ENCODE peak calls at places on chromosomes 5 and 9, in nine cellular contexts. C is hepatocyte, A is fibroblast of pulmonary artery, E is BJ, M is psoas muscle, L is cardiac fibroblast, G is vagina, S is HL-60, W is dorsolateral prefrontal cortex. O is an unnamed sample.

GRCh38 chr5:14737309-14737708 is 72.8 kb downstream of the OTULIN start:
- DNase-seq in C (no peak), A (no peak), E (no peak), M (no peak), L (no peak), G (no peak), S (no peak), W (no peak), O (peak)

GRCh38 chr9:90014421-90014820 is 409.6 kb downstream of the GADD45G start:
- DNase-seq in C (no peak), A (no peak), E (no peak), M (no peak), L (no peak), G (no peak), S (no peak), W (no peak), O (no peak)

GRCh38 chr5:115963566-115963965 is 1.3 kb downstream of the LVRN start:
- DNase-seq in C (no peak), A (no peak), E (no peak), M (no peak), L (no peak), G (no peak), S (no peak), W (no peak), O (no peak)

GRCh38 chr5:179292681-179293080 is 52.6 kb downstream of the ADAMTS2 start:
- DNase-seq in C (no peak), A (no peak), E (no peak), M (no peak), L (no peak), G (no peak), S (no peak), W (no peak), O (no peak)

GRCh38 chr9:116899337-116900006 is 212.4 kb downstream of the TRIM32 start:
- DNase-seq in C (no peak), A (no peak), E (peak), M (no peak), L (no peak), G (no peak), S (no peak), W (no peak), O (no peak)

GRCh38 chr9:129394011-129394919 is 216.2 kb upstream of the IER5L start:
- DNase-seq in C (no peak), A (no peak), E (no peak), M (peak), L (no peak), G (no peak), S (no peak), W (no peak), O (no peak)

GRCh38 chr5:172579403-172579990 is 61.6 kb upstream of the NEURL1B start:
- DNase-seq in C (no peak), A (no peak), E (no peak), M (no peak), L (no peak), G (no peak), S (no peak), W (no peak), O (no peak)

GRCh38 chr5:137376127-137376526 is 123.0 kb downstream of the SPOCK1 start:
- DNase-seq in C (no peak), A (no peak), E (no peak), M (no peak), L (no peak), G (no peak), S (no peak), W (no peak), O (no peak)

GRCh38 chr9:86613943-86614342 is 259.7 kb upstream of the TUT7 start:
- DNase-seq in C (no peak), A (no peak), E (no peak), M (no peak), L (no peak), G (no peak), S (no peak), W (no peak), O (no peak)

GRCh38 chr9:81592890-81593271 is 96.5 kb downstream of the TLE1 start:
- DNase-seq in C (no peak), A (no peak), E (no peak), M (peak), L (no peak), G (no peak), S (no peak), W (no peak), O (peak)

GRCh38 chr5:95583992-95584391 is 29.1 kb downstream of the ARSK start:
- DNase-seq in C (no peak), A (no peak), E (no peak), M (no peak), L (no peak), G (no peak), S (no peak), W (no peak), O (no peak)

GRCh38 chr5:136027316-136027715 is 1.5 kb upstream of the TGFBI start:
- DNase-seq in C (no peak), A (no peak), E (no peak), M (no peak), L (no peak), G (no peak), S (no peak), W (no peak), O (no peak)

GRCh38 chr5:136030252-136030651 is 1.5 kb downstream of the TGFBI start:
- DNase-seq in C (no peak), A (no peak), E (no peak), M (no peak), L (no peak), G (no peak), S (no peak), W (no peak), O (no peak)

GRCh38 chr5:136030956-136031611 is 2.3 kb downstream of the TGFBI start:
- DNase-seq in C (no peak), A (no peak), E (no peak), M (no peak), L (no peak), G (no peak), S (no peak), W (no peak), O (no peak)

GRCh38 chr5:136028090-136028489 is 698 bp upstream of the TGFBI start:
- DNase-seq in C (no peak), A (no peak), E (no peak), M (no peak), L (no peak), G (no peak), S (no peak), W (no peak), O (no peak)

DNA sequence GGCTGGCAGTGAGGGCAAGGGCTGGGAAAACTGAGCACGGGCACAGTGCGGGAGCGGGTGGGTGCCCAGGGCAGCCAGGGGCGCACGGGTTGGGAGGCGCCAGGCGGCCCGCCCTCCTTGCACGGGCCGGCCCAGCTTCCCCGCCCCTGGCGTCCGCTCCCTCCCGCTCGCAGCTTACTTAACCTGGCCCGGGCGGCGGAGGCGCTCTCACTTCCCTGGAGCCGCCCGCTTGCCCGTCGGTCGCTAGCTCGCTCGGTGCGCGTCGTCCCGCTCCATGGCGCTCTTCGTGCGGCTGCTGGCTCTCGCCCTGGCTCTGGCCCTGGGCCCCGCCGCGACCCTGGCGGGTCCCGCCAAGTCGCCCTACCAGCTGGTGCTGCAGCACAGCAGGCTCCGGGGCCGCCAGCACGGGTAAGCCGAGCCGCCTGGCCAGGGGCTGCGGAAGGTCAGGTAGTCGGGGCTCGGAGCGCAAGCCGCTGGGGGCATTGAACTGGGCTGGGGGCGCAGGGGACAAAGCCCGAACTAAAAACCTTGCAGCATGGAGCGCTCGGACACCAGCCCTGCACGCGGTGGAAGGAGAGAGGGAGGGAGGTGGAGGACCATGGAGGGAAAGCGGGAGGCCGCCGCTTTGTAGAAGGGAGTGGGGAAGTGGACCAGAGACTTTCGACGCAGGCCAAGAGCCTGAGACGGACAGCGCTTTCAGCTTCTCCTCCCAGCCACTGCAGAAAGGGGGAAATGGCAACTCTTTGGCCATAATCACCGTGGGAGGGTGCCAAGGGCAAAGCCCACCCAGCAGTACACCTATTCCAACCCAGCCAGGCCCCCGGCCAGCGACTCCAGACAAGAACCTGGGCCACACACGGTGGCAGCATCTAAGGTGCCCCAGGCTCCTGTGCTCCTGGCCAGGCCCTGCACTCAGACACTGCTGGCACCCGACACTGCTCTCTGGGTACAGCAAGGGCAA is at the start of gene TGFBI:
- DNase-seq in C (peak), A (peak), E (no peak), M (peak), L (peak), G (no peak), S (no peak), W (no peak), O (peak)
- TF ChIP-seq CTCF in C (peak), A (no peak), E (peak), M (peak), L (no peak), G (no peak), S (no peak), W (no peak), O (no peak)

DNA sequence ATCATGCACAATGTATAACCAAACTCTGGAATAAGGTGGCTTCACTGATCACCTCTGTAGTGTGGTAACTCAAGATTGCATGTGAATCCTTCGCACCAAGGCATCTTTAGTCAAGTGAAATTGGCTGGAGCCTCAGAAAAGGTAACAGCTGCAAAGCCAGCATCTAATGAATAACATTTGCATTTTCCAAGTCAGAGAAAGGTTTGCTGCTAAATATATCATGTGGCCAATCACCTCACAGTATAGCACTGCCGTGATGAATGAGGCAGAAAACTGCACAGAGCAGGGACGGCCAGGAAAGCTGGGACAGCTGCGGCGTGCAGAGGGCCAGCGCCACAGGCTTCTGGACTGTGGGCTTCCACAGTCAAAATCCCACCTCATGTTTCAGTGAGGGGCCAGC is 18.5 kb downstream of the MRPS27 start:
- DNase-seq in C (no peak), A (no peak), E (no peak), M (no peak), L (no peak), G (no peak), S (no peak), W (no peak), O (no peak)
- H3K4me3 ChIP-seq in C (no peak), A (no peak), E (no peak), M (no peak), L (no peak), G (no peak), S (no peak), W (no peak), O (no peak)

DNA sequence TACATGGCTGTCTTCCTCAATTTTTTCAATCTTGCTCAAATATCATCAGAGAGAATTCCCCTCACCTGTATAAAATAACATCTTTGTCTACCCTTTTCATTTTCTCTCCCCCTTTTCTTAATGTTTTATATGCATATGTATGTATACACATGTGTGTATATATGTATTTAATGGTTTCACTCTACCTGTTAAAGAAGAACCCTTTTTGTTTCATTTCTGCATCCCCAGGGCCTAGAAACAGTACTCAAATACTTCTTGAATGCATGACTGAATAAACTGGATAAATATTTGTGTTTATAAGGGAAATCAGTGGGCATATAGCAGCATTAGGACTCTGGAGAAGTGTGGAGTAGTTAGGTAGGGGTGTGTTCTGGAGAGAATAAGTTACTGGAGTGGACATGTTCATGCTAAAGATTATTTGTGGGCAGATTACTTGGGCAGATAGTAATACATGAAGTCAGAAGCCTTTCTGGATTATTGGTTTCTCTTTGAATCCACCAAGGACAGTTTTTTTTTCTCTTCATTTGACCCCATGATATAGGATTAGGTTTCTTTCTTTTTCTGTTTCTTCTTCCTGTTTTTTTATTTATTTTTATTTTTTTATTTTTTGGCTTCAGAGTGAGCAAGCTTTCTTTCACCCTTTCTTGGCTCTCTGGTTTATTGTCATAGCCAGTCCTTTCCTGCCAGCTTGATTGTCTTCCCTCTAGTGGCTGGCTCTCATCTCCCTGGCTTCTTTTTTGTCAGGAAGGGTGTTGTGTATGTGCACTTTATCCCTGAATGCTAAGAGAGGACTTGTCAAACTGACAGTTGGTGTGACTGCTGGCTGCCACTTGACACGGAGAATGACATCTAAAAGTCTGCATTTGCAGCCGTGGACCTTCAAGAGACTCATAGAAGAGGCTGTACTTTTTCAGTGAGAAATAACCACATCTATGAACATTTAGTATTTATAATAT is 89.3 kb downstream of the ZCCHC7 start:
- DNase-seq in C (no peak), A (no peak), E (no peak), M (no peak), L (peak), G (no peak), S (no peak), W (no peak), O (no peak)
- TF ChIP-seq CTCF in C (no peak), A (peak), E (no peak), M (no peak), L (peak), G (no peak), S (no peak), W (no peak), O (no peak)

GRCh38 chr9:83220737-83221136 is 157.8 kb upstream of the RASEF start:
- DNase-seq in C (peak), A (peak), E (peak), M (no peak), L (peak), G (no peak), S (no peak), W (no peak), O (no peak)

GRCh38 chr9:83219154-83219923 is 156.4 kb upstream of the RASEF start:
- DNase-seq in C (peak), A (peak), E (no peak), M (peak), L (peak), G (no peak), S (peak), W (peak), O (peak)

GRCh38 chr9:83219924-83220438 is 157.0 kb upstream of the RASEF start:
- DNase-seq in C (peak), A (no peak), E (no peak), M (no peak), L (no peak), G (no peak), S (no peak), W (no peak), O (no peak)

GRCh38 chr9:83218411-83219090 is 155.6 kb upstream of the RASEF start:
- DNase-seq in C (no peak), A (no peak), E (no peak), M (no peak), L (no peak), G (no peak), S (no peak), W (no peak), O (no peak)
- H3K4me3 ChIP-seq in C (peak), A (peak), E (no peak), M (peak), L (no peak), G (peak), S (no peak), W (peak), O (peak)

GRCh38 chr9:91948423-91949292 is 1.4 kb downstream of the ROR2 start:
- DNase-seq in C (peak), A (peak), E (no peak), M (no peak), L (peak), G (peak), S (no peak), W (no peak), O (no peak)
- TF ChIP-seq CTCF in C (peak), A (no peak), E (peak), M (no peak), L (no peak), G (peak), S (no peak), W (no peak), O (no peak)

GRCh38 chr5:180589771-180590542 is 1.3 kb downstream of the SCGB3A1 start:
- DNase-seq in C (no peak), A (no peak), E (no peak), M (no peak), L (no peak), G (no peak), S (no peak), W (peak), O (no peak)
- H3K4me3 ChIP-seq in C (no peak), A (no peak), E (no peak), M (peak), L (no peak), G (no peak), S (no peak), W (peak), O (peak)

GRCh38 chr5:126369995-126370731 is 53.0 kb upstream of the GRAMD2B start:
- DNase-seq in C (peak), A (peak), E (no peak), M (no peak), L (no peak), G (no peak), S (no peak), W (no peak), O (no peak)
- TF ChIP-seq CTCF in C (no peak), A (peak), E (peak), M (no peak), L (peak), G (no peak), S (no peak), W (no peak), O (no peak)

GRCh38 chr5:151406322-151406947 is 41.0 kb upstream of the SLC36A1 start:
- DNase-seq in C (peak), A (peak), E (no peak), M (no peak), L (peak), G (no peak), S (no peak), W (no peak), O (no peak)
- H3K4me3 ChIP-seq in C (no peak), A (no peak), E (no peak), M (no peak), L (no peak), G (no peak), S (no peak), W (no peak), O (no peak)

GRCh38 chr5:124747770-124748686 is 1.6 kb upstream of the ZNF608 start:
- DNase-seq in C (peak), A (peak), E (no peak), M (no peak), L (peak), G (no peak), S (no peak), W (no peak), O (no peak)

GRCh38 chr5:124744170-124744911 is 2.1 kb downstream of the ZNF608 start:
- DNase-seq in C (peak), A (peak), E (no peak), M (peak), L (peak), G (peak), S (no peak), W (peak), O (peak)

GRCh38 chr5:124746916-124747769 is 704 bp upstream of the ZNF608 start:
- DNase-seq in C (peak), A (peak), E (no peak), M (peak), L (peak), G (peak), S (no peak), W (peak), O (peak)

GRCh38 chr5:124745367-124746251 is 830 bp downstream of the ZNF608 start:
- DNase-seq in C (peak), A (peak), E (no peak), M (no peak), L (peak), G (no peak), S (no peak), W (no peak), O (peak)

DNA sequence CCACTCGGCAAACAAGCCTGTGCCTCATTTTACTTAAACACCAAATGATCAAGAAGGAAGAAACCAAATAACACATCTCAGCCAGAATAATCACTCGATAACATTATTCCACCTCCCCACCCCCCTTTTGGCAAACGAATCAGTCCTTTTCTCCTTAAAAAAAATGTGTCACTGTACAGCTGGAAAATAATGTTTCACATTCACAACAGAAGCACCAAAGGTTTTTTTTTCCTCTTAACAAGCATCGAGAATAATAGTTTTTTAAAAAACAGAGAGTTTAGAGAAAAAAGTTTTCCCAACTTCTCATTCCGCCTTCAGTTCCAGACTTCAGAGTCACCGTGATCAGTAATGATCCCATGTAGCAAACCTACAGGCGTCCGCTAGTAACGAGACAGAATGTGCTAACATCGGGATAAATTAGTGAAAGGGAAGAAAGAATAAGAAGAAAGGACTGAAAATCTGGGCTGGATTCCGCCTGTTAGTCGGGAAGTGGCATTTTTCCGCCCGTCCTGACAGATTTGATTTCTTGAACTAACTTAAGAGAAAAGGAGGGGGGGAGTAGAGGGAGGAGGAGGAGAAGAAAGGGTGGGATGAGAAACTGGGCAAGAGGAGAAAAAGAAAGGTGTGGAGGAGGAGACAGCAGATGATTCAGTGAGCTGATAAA is at the start of gene ZNF608:
- DNase-seq in C (peak), A (peak), E (no peak), M (no peak), L (peak), G (no peak), S (no peak), W (no peak), O (no peak)
- TF ChIP-seq CTCF in C (peak), A (no peak), E (no peak), M (no peak), L (no peak), G (no peak), S (no peak), W (no peak), O (no peak)

GRCh38 chr5:139823757-139824355 is 28.2 kb downstream of the PSD2 start:
- DNase-seq in C (no peak), A (no peak), E (no peak), M (peak), L (no peak), G (no peak), S (no peak), W (no peak), O (no peak)
- H3K4me3 ChIP-seq in C (no peak), A (no peak), E (no peak), M (no peak), L (no peak), G (no peak), S (no peak), W (no peak), O (no peak)

O was measured in gastrocnemius medialis.